ENCODE peak calls at places on chromosomes 11 and 22, in ten cellular contexts. C, F, H, N, B, J, A, T, Y and P are unnamed samples.

GRCh38 chr22:17366830-17367229 is 2.4 kb upstream of the CECR2 start:
- DNase-seq in C (peak; percentile 2), F (peak; percentile 65), H (peak; percentile 31), N (no peak), B (peak; percentile 64), J (no peak), A (peak; percentile 18), T (no peak), Y (no peak), P (no peak)

GRCh38 chr11:134515081-134515960 is 103.3 kb upstream of the B3GAT1 start:
- DNase-seq in C (no peak), F (no peak), H (peak; percentile 57), N (no peak), B (no peak), J (no peak), A (no peak), T (no peak), Y (no peak), P (peak; percentile 70)

GRCh38 chr22:43151251-43152000 is at the start of gene TSPO:
- DNase-seq in C (peak; percentile 30), F (peak; percentile 29), H (peak; percentile 86), N (no peak), B (peak; percentile 53), J (no peak), A (no peak), T (no peak), Y (peak; percentile 72), P (peak; percentile 85)

GRCh38 chr11:65493367-65494176 is 5.3 kb upstream of the MALAT1 start:
- DNase-seq in C (peak; percentile 97), F (no peak), H (peak; percentile 90), N (no peak), B (no peak), J (no peak), A (peak; percentile 94), T (peak; percentile 80), Y (peak; percentile 76), P (no peak)

GRCh38 chr11:69488543-69488940 is 7.1 kb downstream of the LINC01488 start:
- DNase-seq in C (no peak), F (no peak), H (no peak), N (no peak), B (no peak), J (no peak), A (no peak), T (no peak), Y (no peak), P (no peak)

GRCh38 chr11:67268036-67268683 is 1.9 kb downstream of the GRK2 start:
- DNase-seq in C (no peak), F (no peak), H (no peak), N (no peak), B (peak; percentile 93), J (no peak), A (no peak), T (no peak), Y (no peak), P (peak; percentile 76)

GRCh38 chr11:57349491-57350274 is 11.5 kb downstream of the P2RX3 start:
- DNase-seq in C (peak; percentile 54), F (peak; percentile 86), H (peak; percentile 68), N (no peak), B (peak; percentile 75), J (no peak), A (peak; percentile 26), T (peak; percentile 35), Y (peak; percentile 69), P (peak; percentile 42)

GRCh38 chr11:132486060-132486459 is 1046.2 kb downstream of the OPCML start:
- DNase-seq in C (no peak), F (no peak), H (no peak), N (no peak), B (no peak), J (no peak), A (no peak), T (no peak), Y (no peak), P (no peak)

GRCh38 chr22:47036352-47036751 is 273.9 kb downstream of the TBC1D22A start:
- DNase-seq in C (no peak), F (no peak), H (no peak), N (no peak), B (no peak), J (no peak), A (no peak), T (no peak), Y (no peak), P (peak; percentile 46)

GRCh38 chr11:94780432-94780831 is 12.3 kb downstream of the AMOTL1 start:
- DNase-seq in C (no peak), F (no peak), H (no peak), N (no peak), B (no peak), J (no peak), A (no peak), T (no peak), Y (no peak), P (no peak)

GRCh38 chr11:95149659-95150294 is 60.1 kb downstream of the ENDOD1 start:
- DNase-seq in C (peak; percentile 94), F (peak; percentile 56), H (peak; percentile 52), N (no peak), B (no peak), J (no peak), A (peak; percentile 90), T (peak; percentile 91), Y (no peak), P (no peak)

GRCh38 chr11:8102296-8102915 is 21.4 kb downstream of the TUB start:
- DNase-seq in C (no peak), F (no peak), H (no peak), N (no peak), B (no peak), J (no peak), A (no peak), T (no peak), Y (no peak), P (no peak)

GRCh38 chr11:95229199-95230053 is 1.6 kb downstream of the SESN3 start:
- DNase-seq in C (peak; percentile 5), F (no peak), H (peak; percentile 45), N (no peak), B (peak; percentile 15), J (no peak), A (no peak), T (no peak), Y (no peak), P (no peak)